ENCODE peak calls at places on chromosomes 5 and 9, in six cellular contexts. One of them, this sample, is unnamed.

GRCh38 chr9:134173127-134174072 is 9.0 kb upstream of the RNU6ATAC start:
- DNase-seq in Peyer's patch: no peak
- DNase-seq in body of pancreas: no peak
- DNase-seq in adrenal gland: no peak
- DNase-seq in spleen: peak; percentile 69
- DNase-seq in transverse colon: no peak
- DNase-seq in this sample: no peak

GRCh38 chr9:108060165-108060564 is 570.6 kb upstream of the KLF4 start:
- DNase-seq in Peyer's patch: no peak
- DNase-seq in body of pancreas: no peak
- DNase-seq in adrenal gland: no peak
- DNase-seq in spleen: no peak
- DNase-seq in transverse colon: no peak
- DNase-seq in this sample: no peak

GRCh38 chr9:107175826-107176500 is 107.1 kb upstream of the RAD23B start:
- DNase-seq in Peyer's patch: no peak
- DNase-seq in body of pancreas: no peak
- DNase-seq in adrenal gland: no peak
- DNase-seq in spleen: no peak
- DNase-seq in transverse colon: no peak
- DNase-seq in this sample: no peak

GRCh38 chr5:157864067-157864466 is 5.1 kb upstream of the CLINT1 start:
- DNase-seq in Peyer's patch: no peak
- DNase-seq in body of pancreas: no peak
- DNase-seq in adrenal gland: no peak
- DNase-seq in spleen: no peak
- DNase-seq in transverse colon: no peak
- DNase-seq in this sample: no peak

GRCh38 chr5:143297756-143298155 is 105.7 kb downstream of the NR3C1 start:
- DNase-seq in Peyer's patch: no peak
- DNase-seq in body of pancreas: no peak
- DNase-seq in adrenal gland: no peak
- DNase-seq in spleen: no peak
- DNase-seq in transverse colon: no peak
- DNase-seq in this sample: peak; percentile 28

GRCh38 chr9:70573308-70573707 is 158.9 kb upstream of the KLF9 start:
- DNase-seq in Peyer's patch: no peak
- DNase-seq in body of pancreas: no peak
- DNase-seq in adrenal gland: no peak
- DNase-seq in spleen: no peak
- DNase-seq in transverse colon: no peak
- DNase-seq in this sample: no peak

GRCh38 chr9:70902705-70903131 is 218.7 kb downstream of the TRPM3 start:
- DNase-seq in Peyer's patch: no peak
- DNase-seq in body of pancreas: no peak
- DNase-seq in adrenal gland: no peak
- DNase-seq in spleen: no peak
- DNase-seq in transverse colon: no peak
- DNase-seq in this sample: peak; percentile 96

GRCh38 chr9:15724006-15724405 is 171.2 kb downstream of the CCDC171 start:
- DNase-seq in Peyer's patch: no peak
- DNase-seq in body of pancreas: no peak
- DNase-seq in adrenal gland: no peak
- DNase-seq in spleen: no peak
- DNase-seq in transverse colon: no peak
- DNase-seq in this sample: peak; percentile 65

GRCh38 chr9:98993570-98993945 is 49.9 kb downstream of the COL15A1 start:
- DNase-seq in Peyer's patch: peak; percentile 61
- DNase-seq in body of pancreas: peak; percentile 15
- DNase-seq in adrenal gland: peak; percentile 18
- DNase-seq in spleen: no peak
- DNase-seq in transverse colon: peak; percentile 55
- DNase-seq in this sample: no peak

GRCh38 chr9:19788614-19789271 is at the start of gene SLC24A2:
- DNase-seq in Peyer's patch: no peak
- DNase-seq in body of pancreas: no peak
- DNase-seq in adrenal gland: peak; percentile 19
- DNase-seq in spleen: no peak
- DNase-seq in transverse colon: no peak
- DNase-seq in this sample: no peak

GRCh38 chr9:21965401-21965951 is 28.7 kb downstream of the CDKN2A start:
- DNase-seq in Peyer's patch: peak; percentile 84
- DNase-seq in body of pancreas: peak; percentile 69
- DNase-seq in adrenal gland: peak; percentile 36
- DNase-seq in spleen: peak; percentile 87
- DNase-seq in transverse colon: peak; percentile 70
- DNase-seq in this sample: peak; percentile 77

DNA sequence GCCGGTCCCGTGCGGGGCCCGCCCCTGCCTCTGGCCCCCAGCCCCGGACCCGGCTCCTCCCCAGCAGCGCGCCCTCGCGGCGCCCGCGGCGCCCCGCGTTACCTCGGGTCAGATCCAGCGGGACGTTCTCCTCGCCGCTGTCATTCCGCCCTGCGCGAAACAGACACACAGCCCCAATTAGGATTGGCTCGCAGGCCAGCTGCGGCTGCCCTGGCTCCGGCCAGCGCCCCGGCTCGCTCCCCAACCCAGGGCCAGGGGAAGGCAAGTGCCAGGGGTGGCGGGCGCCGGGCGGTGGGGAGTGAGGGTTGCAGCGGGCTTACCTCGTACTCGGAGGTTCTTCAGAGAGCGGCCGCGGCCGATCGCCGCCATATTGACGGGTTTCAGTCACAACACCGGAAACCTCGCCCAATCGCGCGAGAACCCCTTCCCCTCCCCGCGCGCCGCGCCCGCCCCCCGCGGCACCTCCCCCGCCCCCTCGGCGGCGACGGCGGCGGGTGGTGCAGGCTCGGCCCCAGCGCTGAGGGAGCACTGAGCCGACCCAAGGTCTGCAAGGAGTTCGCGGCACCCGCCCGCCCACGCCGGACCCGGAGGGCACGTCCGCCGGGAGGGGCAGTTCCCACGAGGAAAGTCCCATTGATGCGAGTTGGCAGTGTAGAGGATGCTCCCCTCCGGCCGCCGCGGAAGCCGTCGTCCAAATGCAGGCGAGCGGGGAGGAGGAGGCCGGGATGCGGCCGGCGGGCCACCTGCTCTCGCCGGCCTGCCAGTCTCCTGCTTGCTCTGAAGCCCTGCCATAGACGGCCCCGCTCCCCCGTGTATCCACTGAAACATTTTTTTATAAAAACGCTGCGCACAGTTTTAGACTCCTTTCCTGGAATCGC is at the start of gene RICTOR:
- DNase-seq in Peyer's patch: peak; percentile 96
- DNase-seq in body of pancreas: peak; percentile 93
- DNase-seq in adrenal gland: peak; percentile 93
- DNase-seq in spleen: peak; percentile 98
- DNase-seq in transverse colon: peak; percentile 92
- DNase-seq in this sample: peak; percentile 82
- TF ChIP-seq POLR2A in Peyer's patch: no peak
- TF ChIP-seq POLR2A in body of pancreas: peak; percentile 69
- TF ChIP-seq POLR2A in adrenal gland: no peak
- TF ChIP-seq POLR2A in spleen: peak; percentile 2
- TF ChIP-seq POLR2A in transverse colon: peak; percentile 65
- TF ChIP-seq POLR2A in this sample: peak; percentile 82

DNA sequence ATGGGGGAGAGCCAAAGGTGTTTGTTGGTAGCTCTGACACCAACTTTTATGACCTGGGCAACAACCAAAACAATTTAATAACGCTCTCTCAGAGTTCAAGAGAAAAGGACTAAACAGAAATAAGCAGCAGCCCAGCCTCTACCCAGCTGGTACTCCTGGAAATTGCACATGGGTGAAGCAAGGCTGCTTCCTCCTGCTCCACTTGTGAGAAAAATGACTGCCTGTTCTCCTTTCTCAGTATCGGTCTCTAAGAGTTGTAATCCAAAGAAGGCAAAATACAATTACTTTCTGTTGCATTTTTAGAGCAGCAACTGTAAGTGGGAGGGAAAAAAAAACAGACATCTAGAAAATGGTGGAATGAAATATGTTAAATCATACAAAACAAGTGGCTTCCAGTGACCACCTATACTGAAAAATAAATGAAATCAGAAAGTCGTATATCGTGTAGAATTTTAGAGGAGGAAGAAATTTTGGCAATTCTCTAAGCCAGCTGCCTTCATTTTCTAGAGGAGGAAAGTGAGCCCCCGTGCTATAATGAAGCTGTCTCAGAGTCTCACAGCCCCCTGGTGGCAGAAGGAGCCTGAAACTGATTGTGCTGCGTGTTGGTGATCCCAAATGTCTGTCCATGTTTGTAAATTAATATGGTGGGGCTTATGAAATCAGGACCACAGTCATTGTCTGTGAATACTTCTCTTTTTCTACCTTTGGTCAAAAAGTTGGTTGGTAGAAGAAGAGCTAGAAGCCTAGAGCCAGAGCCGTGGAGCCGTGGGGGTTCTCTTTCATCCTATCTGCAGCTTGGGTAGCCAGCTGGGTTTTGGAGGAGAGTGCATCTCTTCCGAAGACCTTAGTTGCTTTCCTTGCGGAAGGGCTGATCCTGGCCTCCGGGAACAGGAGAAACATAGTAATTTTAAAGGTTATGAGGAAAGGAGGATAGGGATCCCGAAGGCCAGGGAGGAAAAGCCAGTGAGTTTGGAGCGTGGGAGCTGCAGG is 139.9 kb downstream of the PIP5K1B start:
- DNase-seq in Peyer's patch: peak; percentile 68
- DNase-seq in body of pancreas: peak; percentile 55
- DNase-seq in adrenal gland: no peak
- DNase-seq in spleen: no peak
- DNase-seq in transverse colon: peak; percentile 51
- DNase-seq in this sample: peak; percentile 8
- H3K4me3 ChIP-seq in Peyer's patch: no peak overlapping the region
- H3K4me3 ChIP-seq in body of pancreas: no peak overlapping the region
- H3K4me3 ChIP-seq in adrenal gland: no peak overlapping the region
- H3K4me3 ChIP-seq in spleen: no peak overlapping the region
- H3K4me3 ChIP-seq in transverse colon: no peak overlapping the region
- H3K4me3 ChIP-seq in this sample: no peak overlapping the region

DNA sequence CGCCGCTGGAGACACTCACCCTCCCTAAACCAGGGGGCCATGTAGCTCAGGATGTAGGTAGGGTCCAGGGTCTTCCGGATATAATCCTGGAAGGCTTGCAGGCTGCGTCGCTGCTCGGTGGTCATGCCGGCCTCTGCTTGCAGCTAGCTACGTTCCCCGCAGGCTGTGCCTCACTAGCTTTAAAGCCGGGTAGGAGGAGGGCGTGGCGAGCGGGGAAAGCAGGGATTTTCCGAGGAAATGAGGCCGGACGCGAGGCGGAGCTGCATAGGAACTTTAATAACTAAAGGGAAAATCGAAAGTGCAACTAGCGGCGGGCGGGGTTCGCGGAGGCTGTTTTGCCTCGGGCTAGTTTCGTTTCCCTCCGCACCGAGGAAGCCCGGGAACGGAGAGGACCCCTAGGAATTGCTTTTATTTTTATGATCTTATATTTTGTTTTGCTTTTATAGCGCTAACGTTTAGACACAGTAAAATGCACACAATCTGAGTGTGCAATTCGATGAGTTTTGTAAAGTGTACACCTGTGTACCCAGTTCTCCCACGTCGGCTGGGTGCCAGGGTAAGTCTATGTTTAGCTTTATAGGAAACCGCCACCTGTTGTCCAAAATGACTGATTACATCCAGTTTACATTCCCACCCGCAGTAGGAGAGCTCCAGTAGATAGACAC is at the start of gene RIGI:
- DNase-seq in Peyer's patch: peak; percentile 96
- DNase-seq in body of pancreas: peak; percentile 95
- DNase-seq in adrenal gland: peak; percentile 92
- DNase-seq in spleen: peak; percentile 95
- DNase-seq in transverse colon: peak; percentile 94
- DNase-seq in this sample: peak; percentile 93
- TF ChIP-seq POLR2A in Peyer's patch: peak; percentile 46
- TF ChIP-seq POLR2A in body of pancreas: peak; percentile 82
- TF ChIP-seq POLR2A in adrenal gland: peak; percentile 40
- TF ChIP-seq POLR2A in spleen: no peak
- TF ChIP-seq POLR2A in transverse colon: no peak
- TF ChIP-seq POLR2A in this sample: peak; percentile 78

GRCh38 chr5:93585753-93586385 is 2.8 kb downstream of the NR2F1 start:
- DNase-seq in Peyer's patch: no peak
- DNase-seq in body of pancreas: no peak
- DNase-seq in adrenal gland: no peak
- DNase-seq in spleen: no peak
- DNase-seq in transverse colon: no peak
- DNase-seq in this sample: peak; percentile 45
- H3K4me3 ChIP-seq in Peyer's patch: no peak overlapping the region
- H3K4me3 ChIP-seq in body of pancreas: no peak overlapping the region
- H3K4me3 ChIP-seq in adrenal gland: peak overlapping the region; percentile 81
- H3K4me3 ChIP-seq in spleen: peak overlapping the region; percentile 40
- H3K4me3 ChIP-seq in transverse colon: peak overlapping the region; percentile 37
- H3K4me3 ChIP-seq in this sample: peak overlapping the region; percentile 99

DNA sequence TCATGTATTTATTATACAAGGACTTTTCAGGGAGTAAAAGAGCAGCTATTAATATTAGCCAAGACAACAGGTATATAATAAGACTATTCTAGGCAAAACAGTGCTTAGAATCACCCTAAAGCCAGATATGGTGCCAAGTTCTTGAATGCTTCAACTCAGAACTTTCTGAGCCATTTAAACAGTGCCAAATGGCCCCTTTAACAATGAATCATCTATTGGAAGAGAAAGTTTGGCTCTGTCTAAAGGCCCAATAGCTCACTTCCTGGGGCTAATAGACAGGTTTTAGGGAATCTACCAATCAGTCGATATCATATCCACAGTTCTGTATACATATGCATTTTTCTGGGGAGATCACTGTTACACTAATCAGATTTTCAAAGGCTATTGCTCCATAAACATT is 42.9 kb downstream of the ZNF474 start:
- DNase-seq in Peyer's patch: no peak
- DNase-seq in body of pancreas: no peak
- DNase-seq in adrenal gland: no peak
- DNase-seq in spleen: no peak
- DNase-seq in transverse colon: no peak
- DNase-seq in this sample: peak; percentile 26
- TF ChIP-seq POLR2A in Peyer's patch: no peak
- TF ChIP-seq POLR2A in body of pancreas: no peak
- TF ChIP-seq POLR2A in adrenal gland: no peak
- TF ChIP-seq POLR2A in spleen: no peak
- TF ChIP-seq POLR2A in transverse colon: no peak
- TF ChIP-seq POLR2A in this sample: no peak